ENCODE peak calls at places on chromosomes 7 and 10, in four cellular contexts. A is stimulated activated CD8-positive, alpha-beta memory T cell treated with anti-CD3 and anti-CD28 coated beads, Interleukin-15, amount 100 ng/mL, for 4 hours; R is uterus; P is body of pancreas. Q is an unnamed sample.
A peak's percentile ranks its signal among the peaks of the same experiment; 100 is the strongest.

GRCh38 chr10:13890617-13891541 is 304.1 kb downstream of the PRPF18 start:
- DNase-seq in A (no peak), R (no peak), P (no peak), Q (no peak)

GRCh38 chr7:157211710-157212109 is 73.0 kb downstream of the UBE3C start:
- DNase-seq in A (no peak), R (no peak), P (no peak), Q (no peak)

GRCh38 chr7:32761451-32762320 is 129.9 kb downstream of the KBTBD2 start:
- DNase-seq in A (no peak), R (no peak), P (no peak), Q (no peak)

GRCh38 chr7:82235710-82236109 is 207.9 kb downstream of the CACNA2D1 start:
- DNase-seq in A (no peak), R (no peak), P (no peak), Q (no peak)

GRCh38 chr10:73850863-73851461 is 23.4 kb downstream of the CAMK2G start:
- DNase-seq in A (no peak), R (peak; percentile 93), P (no peak), Q (peak; percentile 63)

GRCh38 chr10:126208736-126209317 is 179.4 kb downstream of the ADAM12 start:
- DNase-seq in A (no peak), R (no peak), P (no peak), Q (no peak)

GRCh38 chr10:105843786-105844560 is 1202.9 kb downstream of the SORCS3 start:
- DNase-seq in A (no peak), R (no peak), P (no peak), Q (no peak)

GRCh38 chr10:76205361-76205760 is 773.9 kb downstream of the LRMDA start:
- DNase-seq in A (no peak), R (no peak), P (no peak), Q (no peak)

GRCh38 chr7:155226261-155227003 is 71.2 kb upstream of the INSIG1 start:
- DNase-seq in A (no peak), R (no peak), P (peak; percentile 84), Q (no peak)

GRCh38 chr10:28973309-28973972 is 296.1 kb downstream of the BAMBI start:
- DNase-seq in A (no peak), R (no peak), P (no peak), Q (no peak)

GRCh38 chr10:17527530-17528146 is 73.2 kb upstream of the ST8SIA6 start:
- DNase-seq in A (no peak), R (no peak), P (no peak), Q (no peak)

GRCh38 chr7:151699147-151699546 is 177.8 kb downstream of the PRKAG2 start:
- DNase-seq in A (no peak), R (no peak), P (no peak), Q (no peak)

GRCh38 chr7:127158659-127159058 is 94.1 kb downstream of the GRM8 start:
- DNase-seq in A (no peak), R (no peak), P (no peak), Q (no peak)

GRCh38 chr10:15719062-15719898 is 442 bp downstream of the ITGA8 start:
- DNase-seq in A (no peak), R (no peak), P (no peak), Q (no peak)

GRCh38 chr7:39811161-39811614 is 138.9 kb upstream of the CDK13 start:
- DNase-seq in A (no peak), R (no peak), P (no peak), Q (no peak)

GRCh38 chr10:124642076-124642710 is 102.0 kb downstream of the FAM53B start:
- DNase-seq in A (no peak), R (no peak), P (no peak), Q (no peak)

GRCh38 chr7:148262721-148263229 is 327.8 kb upstream of the C7orf33 start:
- DNase-seq in A (peak; percentile 22), R (peak; percentile 52), P (peak; percentile 58), Q (peak; percentile 59)

GRCh38 chr10:93180402-93181040 is 106.8 kb downstream of the CYP26A1 start:
- DNase-seq in A (no peak), R (no peak), P (peak; percentile 22), Q (peak; percentile 36)

GRCh38 chr10:117217196-117217761 is 20.0 kb downstream of the KCNK18 start:
- DNase-seq in A (no peak), R (no peak), P (peak; percentile 37), Q (no peak)

GRCh38 chr7:119733480-119733879 is 539.5 kb upstream of the KCND2 start:
- DNase-seq in A (no peak), R (no peak), P (no peak), Q (no peak)

GRCh38 chr7:95684037-95684436 is 87.7 kb upstream of the PDK4 start:
- DNase-seq in A (no peak), R (no peak), P (no peak), Q (no peak)

GRCh38 chr7:1981878-1982230 is 250.9 kb downstream of the MAD1L1 start:
- DNase-seq in A (no peak), R (no peak), P (no peak), Q (no peak)

GRCh38 chr7:103710247-103710646 is 264.2 kb upstream of the SLC26A5 start:
- DNase-seq in A (no peak), R (no peak), P (no peak), Q (no peak)

GRCh38 chr7:54719974-54720373 is 39.0 kb downstream of the SEC61G start:
- DNase-seq in A (no peak), R (no peak), P (no peak), Q (no peak)

GRCh38 chr10:93554760-93555432 is 11.6 kb upstream of the FFAR4 start:
- DNase-seq in A (no peak), R (no peak), P (peak; percentile 75), Q (peak; percentile 81)

GRCh38 chr7:132113536-132114409 is 462.5 kb downstream of the PLXNA4 start:
- DNase-seq in A (no peak), R (peak; percentile 9), P (no peak), Q (no peak)

GRCh38 chr10:34188221-34188620 is 626.9 kb downstream of the PARD3 start:
- DNase-seq in A (no peak), R (no peak), P (no peak), Q (no peak)

GRCh38 chr7:52786174-52786573 is 249.3 kb upstream of the POM121L12 start:
- DNase-seq in A (no peak), R (no peak), P (no peak), Q (no peak)

GRCh38 chr10:2980116-2980515 is 87.2 kb upstream of the PFKP start:
- DNase-seq in A (no peak), R (no peak), P (no peak), Q (no peak)

GRCh38 chr7:1320616-1321289 is 88.1 kb downstream of the UNCX start:
- DNase-seq in A (no peak), R (no peak), P (no peak), Q (no peak)

GRCh38 chr7:106476751-106477150 is 184.2 kb downstream of the CCDC71L start:
- DNase-seq in A (no peak), R (no peak), P (no peak), Q (no peak)

GRCh38 chr7:157615101-157615817 is 278.5 kb downstream of the DNAJB6 start:
- DNase-seq in A (no peak), R (peak; percentile 34), P (no peak), Q (peak; percentile 46)

GRCh38 chr7:73703985-73704639 is 15.4 kb downstream of the STX1A start:
- DNase-seq in A (no peak), R (peak; percentile 74), P (no peak), Q (peak; percentile 70)

GRCh38 chr7:116588225-116588624 is 63.4 kb downstream of the CAV1 start:
- DNase-seq in A (no peak), R (no peak), P (no peak), Q (no peak)

GRCh38 chr10:93559490-93559889 is 7.0 kb upstream of the FFAR4 start:
- DNase-seq in A (no peak), R (no peak), P (no peak), Q (no peak)

Q was measured in mucosa of gallbladder.